ENCODE peak calls at places on chromosomes 13 and 19, in four cellular contexts. X is ovary, Q is PC-3, G is kidney epithelial cell. O is an unnamed sample. For H3K36me3, the result is how much of the 10 kb centered on the place peaks cover.

GRCh38 chr13:51818276-51818675 is 14.3 kb upstream of the DHRS12 start:
- DNase-seq in X (no peak), Q (no peak), G (no peak), O (no peak)

GRCh38 chr13:24741016-24741662 is 22.8 kb upstream of the RNF17 start:
- DNase-seq in X (no peak), Q (no peak), G (no peak), O (no peak)

GRCh38 chr19:11821474-11821873 is 7.4 kb downstream of the ZNF440 start:
- DNase-seq in X (no peak), Q (peak), G (no peak), O (peak)

GRCh38 chr19:46963093-46963734 is 56.4 kb upstream of the NPAS1 start:
- DNase-seq in X (no peak), Q (peak), G (no peak), O (peak)

GRCh38 chr19:17095141-17095919 is 19.8 kb downstream of the MYO9B start:
- DNase-seq in X (no peak), Q (no peak), G (no peak), O (peak)

GRCh38 chr19:21492932-21493906 is 12.2 kb upstream of the ZNF429 start:
- DNase-seq in X (no peak), Q (no peak), G (no peak), O (no peak)

GRCh38 chr19:48596679-48597465 is 9.7 kb upstream of the SPACA4 start:
- DNase-seq in X (no peak), Q (no peak), G (no peak), O (no peak)

GRCh38 chr13:20141238-20142018 is 19.4 kb downstream of the GJA3 start:
- DNase-seq in X (no peak), Q (no peak), G (no peak), O (no peak)

GRCh38 chr19:14110650-14111049 is 6.9 kb downstream of the PRKACA start:
- DNase-seq in X (no peak), Q (no peak), G (no peak), O (no peak)

GRCh38 chr19:3599776-3600183 is 6.9 kb downstream of the TBXA2R start:
- DNase-seq in X (no peak), Q (no peak), G (no peak), O (no peak)
- TF ChIP-seq CTCF in X (no peak), Q (peak), G (no peak), O (peak)

DNA sequence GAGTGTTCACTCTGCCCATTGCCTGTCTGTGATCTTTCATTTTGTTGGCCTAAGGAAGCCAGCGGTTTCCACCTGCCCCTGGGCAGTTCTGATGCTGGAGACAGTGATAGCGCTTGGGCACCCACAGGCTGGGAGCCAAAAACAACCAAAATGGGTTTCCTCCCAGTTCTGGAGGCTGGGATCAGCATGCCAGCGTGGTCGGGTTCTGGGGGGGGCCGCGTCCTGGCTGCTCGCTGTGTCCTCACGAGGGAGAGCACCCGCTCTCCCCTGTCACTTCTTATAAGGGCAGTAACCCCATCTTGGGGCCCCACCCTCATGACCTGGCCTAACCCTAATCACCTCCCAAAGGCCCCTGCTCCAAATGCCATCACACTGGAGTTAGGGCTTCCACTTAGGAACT is 67.9 kb downstream of the RAB20 start:
- DNase-seq in X (no peak), Q (no peak), G (no peak), O (no peak)
- H3K36me3 ChIP-seq in X (under half), Q (under half), G (under half), O (half or more)

GRCh38 chr19:6660930-6661329 is 9.0 kb downstream of the TNFSF14 start:
- DNase-seq in X (peak), Q (no peak), G (no peak), O (no peak)
- H3K4me3 ChIP-seq in X (no peak), Q (no peak), G (no peak), O (no peak)

GRCh38 chr13:49248433-49249002 is 793 bp downstream of the CDADC1 start:
- DNase-seq in X (no peak), Q (peak), G (no peak), O (peak)
- TF ChIP-seq CTCF in X (no peak), Q (peak), G (peak), O (peak)